ENCODE peak calls at places on chromosomes 11 and 22, in four cellular contexts. R is CD4-positive, CD25-positive, alpha-beta regulatory T cell; S is adrenal gland; W is IMR-90. T is an unnamed sample.

GRCh38 chr11:46649180-46649738 is 31.9 kb downstream of the ATG13 start:
- DNase-seq in R (no peak), S (peak; percentile 78), W (peak; percentile 97), T (no peak)

GRCh38 chr11:44400431-44400830 is 90.5 kb upstream of the ALX4 start:
- DNase-seq in R (no peak), S (no peak), W (no peak), T (no peak)

GRCh38 chr11:104151404-104152204 is 12.3 kb downstream of the PDGFD start:
- DNase-seq in R (no peak), S (no peak), W (no peak), T (no peak)

GRCh38 chr11:36564376-36565032 is 3.3 kb upstream of the RAG1 start:
- DNase-seq in R (peak; percentile 23), S (peak; percentile 45), W (peak; percentile 61), T (peak; percentile 45)

GRCh38 chr11:102833731-102834130 is 9.7 kb downstream of the MMP3 start:
- DNase-seq in R (no peak), S (no peak), W (no peak), T (no peak)

GRCh38 chr11:130448416-130449068 is at the start of gene ADAMTS15:
- DNase-seq in R (peak; percentile 15), S (peak; percentile 82), W (peak; percentile 84), T (peak; percentile 97)

GRCh38 chr11:8389034-8389996 is 125.6 kb upstream of the LMO1 start:
- DNase-seq in R (no peak), S (peak; percentile 39), W (no peak), T (peak; percentile 33)

GRCh38 chr22:38069372-38070249 is 12.4 kb downstream of the PICK1 start:
- DNase-seq in R (no peak), S (no peak), W (peak; percentile 29), T (peak; percentile 87)

GRCh38 chr11:16867097-16867496 is 128.7 kb downstream of the C11orf58 start:
- DNase-seq in R (no peak), S (no peak), W (no peak), T (no peak)

GRCh38 chr22:47396515-47396914 is 634.1 kb downstream of the TBC1D22A start:
- DNase-seq in R (no peak), S (no peak), W (no peak), T (peak; percentile 26)

GRCh38 chr11:77515483-77515882 is 41.6 kb upstream of the PAK1 start:
- DNase-seq in R (no peak), S (no peak), W (no peak), T (no peak)

GRCh38 chr11:16346975-16347374 is 9.4 kb downstream of the SOX6 start:
- DNase-seq in R (no peak), S (no peak), W (peak; percentile 83), T (no peak)

GRCh38 chr11:112200252-112200651 is 24.9 kb downstream of the BCO2 start:
- DNase-seq in R (no peak), S (no peak), W (no peak), T (no peak)

GRCh38 chr11:23555085-23555484 is 694.8 kb upstream of the CCDC179 start:
- DNase-seq in R (no peak), S (no peak), W (peak; percentile 76), T (no peak)

GRCh38 chr11:23554002-23554401 is 693.7 kb upstream of the CCDC179 start:
- DNase-seq in R (no peak), S (no peak), W (no peak), T (no peak)

GRCh38 chr11:23556163-23556750 is 696.0 kb upstream of the CCDC179 start:
- DNase-seq in R (no peak), S (no peak), W (no peak), T (no peak)
- H3K27me3 ChIP-seq in R (no peaks in the 10 kb centered on the region), S (no peaks in the 10 kb centered on the region), W (no peaks in the 10 kb centered on the region), T (no peaks in the 10 kb centered on the region)

GRCh38 chr22:19760652-19761002 is at the start of gene TBX1:
- DNase-seq in R (no peak), S (no peak), W (no peak), T (no peak)
- H3K27me3 ChIP-seq in R (peaks cover 4% of the 10 kb centered on the region), S (peaks cover 78% of the 10 kb centered on the region), W (peaks cover 93% of the 10 kb centered on the region), T (peaks cover 96% of the 10 kb centered on the region)

DNA sequence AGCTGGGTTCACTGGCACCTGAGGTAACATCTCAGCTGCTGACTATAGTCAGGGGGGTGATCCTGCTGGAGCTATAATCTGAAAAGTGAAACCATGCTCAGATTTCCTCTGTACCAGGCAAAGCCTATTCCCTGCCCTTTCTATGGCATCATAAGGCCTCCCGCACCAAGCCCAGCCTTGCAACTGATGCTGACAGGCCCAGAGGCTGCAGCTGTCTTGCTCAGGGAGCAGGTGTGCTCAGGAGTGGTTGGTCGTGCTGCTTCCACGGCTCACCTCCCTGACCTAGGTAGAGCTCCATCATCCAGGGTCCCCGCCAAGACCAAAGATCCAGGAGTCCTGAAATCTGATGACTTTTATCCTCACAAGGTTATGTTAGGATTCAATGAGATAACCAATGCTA is 121.7 kb downstream of the FEZ1 start:
- DNase-seq in R (no peak), S (no peak), W (no peak), T (no peak)
- H3K27me3 ChIP-seq in R (peaks cover 4% of the 10 kb centered on the region), S (no peaks in the 10 kb centered on the region), W (peaks cover 5% of the 10 kb centered on the region), T (peaks cover 2% of the 10 kb centered on the region)

DNA sequence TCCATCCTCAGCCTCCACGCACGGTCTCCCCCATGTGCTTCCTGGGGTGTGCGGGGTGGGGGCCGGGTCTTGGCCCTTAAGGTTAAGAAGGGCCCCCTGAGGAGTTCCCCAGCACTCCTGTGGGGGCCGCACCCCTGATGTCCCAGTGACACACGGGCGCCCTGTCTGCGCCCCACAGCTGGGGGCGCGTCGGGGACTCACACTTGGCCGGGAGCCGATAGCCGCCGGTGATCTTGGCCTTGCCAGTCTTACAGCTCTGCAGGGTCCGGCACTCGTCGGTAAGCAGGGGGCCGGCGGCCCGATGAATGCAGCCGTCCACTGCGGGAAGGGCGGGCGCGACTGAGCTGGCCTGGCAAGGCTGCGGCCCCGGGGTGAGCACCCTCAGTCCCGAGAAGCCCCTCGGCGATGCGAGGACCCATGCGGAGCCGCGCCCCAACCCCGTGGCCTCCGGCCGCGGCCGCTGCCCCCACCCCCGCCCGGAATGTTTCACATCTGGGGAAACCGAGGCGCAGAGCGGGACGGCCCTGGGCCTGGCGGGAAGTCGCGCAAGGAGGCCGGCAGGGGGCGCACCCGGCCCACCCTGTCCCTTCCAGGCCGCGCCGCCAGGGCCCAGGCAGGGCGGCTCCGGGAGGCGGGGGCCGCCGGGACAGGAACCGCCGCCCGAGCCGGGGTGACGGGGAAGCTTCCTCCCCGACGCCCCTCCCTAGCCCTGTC is 13.9 kb downstream of the OTUB1 start:
- DNase-seq in R (peak; percentile 72), S (peak; percentile 63), W (peak; percentile 59), T (peak; percentile 99)
- H3K27me3 ChIP-seq in R (no peaks in the 10 kb centered on the region), S (no peaks in the 10 kb centered on the region), W (no peaks in the 10 kb centered on the region), T (peaks cover 4% of the 10 kb centered on the region)

GRCh38 chr11:79092791-79093313 is 348.0 kb downstream of the TENM4 start:
- DNase-seq in R (no peak), S (no peak), W (peak; percentile 100), T (no peak)

GRCh38 chr11:79087238-79087956 is 353.4 kb downstream of the TENM4 start:
- DNase-seq in R (no peak), S (no peak), W (peak; percentile 62), T (peak; percentile 56)

GRCh38 chr11:79088967-79089366 is 351.9 kb downstream of the TENM4 start:
- DNase-seq in R (no peak), S (no peak), W (no peak), T (peak; percentile 51)

GRCh38 chr11:79087957-79088318 is 352.9 kb downstream of the TENM4 start:
- DNase-seq in R (no peak), S (no peak), W (no peak), T (no peak)

GRCh38 chr11:79090191-79090590 is 350.6 kb downstream of the TENM4 start:
- DNase-seq in R (no peak), S (no peak), W (no peak), T (no peak)
- H3K27me3 ChIP-seq in R (no peaks in the 10 kb centered on the region), S (no peaks in the 10 kb centered on the region), W (no peaks in the 10 kb centered on the region), T (no peaks in the 10 kb centered on the region)

GRCh38 chr22:45458532-45458931 is 44.2 kb upstream of the FBLN1 start:
- DNase-seq in R (no peak), S (no peak), W (no peak), T (no peak)

GRCh38 chr22:45456811-45457210 is 43.3 kb downstream of the RIBC2 start:
- DNase-seq in R (no peak), S (no peak), W (no peak), T (no peak)

GRCh38 chr22:45459235-45459634 is 43.4 kb upstream of the FBLN1 start:
- DNase-seq in R (no peak), S (no peak), W (no peak), T (no peak)

GRCh38 chr22:45462034-45462655 is 40.5 kb upstream of the FBLN1 start:
- DNase-seq in R (no peak), S (no peak), W (no peak), T (peak; percentile 79)

GRCh38 chr22:45460288-45461109 is 42.2 kb upstream of the FBLN1 start:
- DNase-seq in R (no peak), S (no peak), W (peak; percentile 71), T (no peak)
- H3K27me3 ChIP-seq in R (no peaks in the 10 kb centered on the region), S (no peaks in the 10 kb centered on the region), W (no peaks in the 10 kb centered on the region), T (no peaks in the 10 kb centered on the region)

GRCh38 chr11:70152244-70152643 is 50.9 kb upstream of the FADD start:
- DNase-seq in R (no peak), S (no peak), W (no peak), T (no peak)
- H3K27me3 ChIP-seq in R (no peaks in the 10 kb centered on the region), S (no peaks in the 10 kb centered on the region), W (no peaks in the 10 kb centered on the region), T (no peaks in the 10 kb centered on the region)

GRCh38 chr22:44821741-44822425 is 69.5 kb downstream of the ARHGAP8 start:
- DNase-seq in R (no peak), S (no peak), W (no peak), T (peak; percentile 15)
- H3K27me3 ChIP-seq in R (no peaks in the 10 kb centered on the region), S (no peaks in the 10 kb centered on the region), W (peaks cover 22% of the 10 kb centered on the region), T (no peaks in the 10 kb centered on the region)

DNA sequence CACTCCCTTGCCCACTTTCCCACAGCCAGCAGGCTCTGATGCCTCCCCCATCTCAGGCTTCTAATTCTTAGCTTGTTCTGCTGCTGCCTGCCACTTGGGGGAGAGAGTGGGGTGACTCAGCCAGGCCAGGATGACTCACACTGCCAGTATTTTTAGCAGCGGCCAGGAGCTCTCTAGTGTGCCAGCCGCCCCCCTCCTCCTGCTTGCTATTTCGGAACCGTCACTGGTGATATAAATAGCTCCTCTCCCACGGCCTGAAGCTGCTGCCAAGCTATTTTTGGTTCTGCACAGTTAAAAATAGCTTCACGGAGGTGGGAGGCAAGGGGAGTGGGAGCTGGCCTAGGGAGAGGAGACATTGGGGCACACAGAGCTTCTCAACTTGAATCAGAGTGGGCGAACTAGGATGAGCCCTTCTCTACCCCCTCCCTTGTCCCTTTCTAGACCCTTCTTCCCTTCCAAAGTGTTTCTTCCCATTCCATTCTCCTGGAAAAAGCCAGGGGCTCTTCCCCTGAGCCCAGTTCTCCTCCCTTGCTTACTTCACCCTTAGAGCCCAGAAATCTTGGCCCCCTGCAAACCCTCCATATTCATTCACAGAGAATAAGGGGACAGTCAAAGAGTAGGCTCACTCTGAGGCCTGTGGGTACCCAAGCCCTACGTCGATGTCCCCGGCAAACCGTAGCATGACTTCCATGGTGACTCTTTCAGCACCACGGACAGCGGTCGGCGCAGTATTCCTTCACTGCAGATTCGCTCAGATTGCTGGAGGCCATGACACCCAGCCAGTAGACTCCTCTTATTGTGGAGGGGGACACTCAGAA is 2.5 kb upstream of the NPAS4 start:
- DNase-seq in R (peak; percentile 41), S (peak; percentile 95), W (peak; percentile 97), T (peak; percentile 86)
- H3K27me3 ChIP-seq in R (peaks cover 27% of the 10 kb centered on the region), S (no peaks in the 10 kb centered on the region), W (peaks cover 6% of the 10 kb centered on the region), T (peaks cover 29% of the 10 kb centered on the region)

T was measured in H7.